ENCODE peak calls at places on chromosomes 2 and 18, in five cellular contexts. One of them, this sample, is unnamed.

GRCh38 chr2:12119841-12120240 is 373.4 kb downstream of the LPIN1 start:
- DNase-seq in neural progenitor cell: no peak
- DNase-seq in stomach: no peak
- DNase-seq in lower lobe of right lung: no peak
- DNase-seq in fibroblast of lung: peak; percentile 68
- DNase-seq in this sample: no peak

GRCh38 chr2:10286216-10287037 is 16.3 kb upstream of the HPCAL1 start:
- DNase-seq in neural progenitor cell: no peak
- DNase-seq in stomach: peak; percentile 76
- DNase-seq in lower lobe of right lung: peak; percentile 82
- DNase-seq in fibroblast of lung: no peak
- DNase-seq in this sample: no peak

GRCh38 chr18:2994603-2995432 is 18.1 kb downstream of the LPIN2 start:
- DNase-seq in neural progenitor cell: no peak
- DNase-seq in stomach: no peak
- DNase-seq in lower lobe of right lung: no peak
- DNase-seq in fibroblast of lung: no peak
- DNase-seq in this sample: no peak

GRCh38 chr2:118112771-118113334 is 24.6 kb downstream of the INSIG2 start:
- DNase-seq in neural progenitor cell: no peak
- DNase-seq in stomach: no peak
- DNase-seq in lower lobe of right lung: no peak
- DNase-seq in fibroblast of lung: peak; percentile 88
- DNase-seq in this sample: no peak

GRCh38 chr18:76441002-76441667 is 53.9 kb downstream of the ZNF516 start:
- DNase-seq in neural progenitor cell: no peak
- DNase-seq in stomach: no peak
- DNase-seq in lower lobe of right lung: no peak
- DNase-seq in fibroblast of lung: no peak
- DNase-seq in this sample: no peak

GRCh38 chr2:172373076-172373475 is 54.3 kb upstream of the ITGA6 start:
- DNase-seq in neural progenitor cell: no peak
- DNase-seq in stomach: no peak
- DNase-seq in lower lobe of right lung: no peak
- DNase-seq in fibroblast of lung: no peak
- DNase-seq in this sample: no peak

GRCh38 chr2:238113611-238114010 is 13.5 kb downstream of the ESPNL start:
- DNase-seq in neural progenitor cell: no peak
- DNase-seq in stomach: no peak
- DNase-seq in lower lobe of right lung: peak; percentile 22
- DNase-seq in fibroblast of lung: no peak
- DNase-seq in this sample: no peak

GRCh38 chr2:55498582-55498981 is 20.9 kb upstream of the CFAP36 start:
- DNase-seq in neural progenitor cell: no peak
- DNase-seq in stomach: no peak
- DNase-seq in lower lobe of right lung: no peak
- DNase-seq in fibroblast of lung: no peak
- DNase-seq in this sample: no peak

GRCh38 chr18:58135806-58136331 is 91.8 kb downstream of the NEDD4L start:
- DNase-seq in neural progenitor cell: peak; percentile 80
- DNase-seq in stomach: peak; percentile 65
- DNase-seq in lower lobe of right lung: no peak
- DNase-seq in fibroblast of lung: peak; percentile 54
- DNase-seq in this sample: peak; percentile 62

GRCh38 chr18:49170145-49170544 is 219.4 kb upstream of the SMAD7 start:
- DNase-seq in neural progenitor cell: no peak
- DNase-seq in stomach: no peak
- DNase-seq in lower lobe of right lung: no peak
- DNase-seq in fibroblast of lung: no peak
- DNase-seq in this sample: no peak

GRCh38 chr18:79853303-79853992 is 55.7 kb downstream of the KCNG2 start:
- DNase-seq in neural progenitor cell: no peak
- DNase-seq in stomach: no peak
- DNase-seq in lower lobe of right lung: no peak
- DNase-seq in fibroblast of lung: no peak
- DNase-seq in this sample: no peak

GRCh38 chr18:79852561-79853302 is 55.0 kb downstream of the KCNG2 start:
- DNase-seq in neural progenitor cell: no peak
- DNase-seq in stomach: no peak
- DNase-seq in lower lobe of right lung: no peak
- DNase-seq in fibroblast of lung: no peak
- DNase-seq in this sample: no peak

GRCh38 chr18:79850731-79851130 is 53.0 kb downstream of the KCNG2 start:
- DNase-seq in neural progenitor cell: no peak
- DNase-seq in stomach: no peak
- DNase-seq in lower lobe of right lung: no peak
- DNase-seq in fibroblast of lung: no peak
- DNase-seq in this sample: no peak

GRCh38 chr18:79851489-79851888 is 53.8 kb downstream of the KCNG2 start:
- DNase-seq in neural progenitor cell: no peak
- DNase-seq in stomach: no peak
- DNase-seq in lower lobe of right lung: no peak
- DNase-seq in fibroblast of lung: no peak
- DNase-seq in this sample: no peak

DNA sequence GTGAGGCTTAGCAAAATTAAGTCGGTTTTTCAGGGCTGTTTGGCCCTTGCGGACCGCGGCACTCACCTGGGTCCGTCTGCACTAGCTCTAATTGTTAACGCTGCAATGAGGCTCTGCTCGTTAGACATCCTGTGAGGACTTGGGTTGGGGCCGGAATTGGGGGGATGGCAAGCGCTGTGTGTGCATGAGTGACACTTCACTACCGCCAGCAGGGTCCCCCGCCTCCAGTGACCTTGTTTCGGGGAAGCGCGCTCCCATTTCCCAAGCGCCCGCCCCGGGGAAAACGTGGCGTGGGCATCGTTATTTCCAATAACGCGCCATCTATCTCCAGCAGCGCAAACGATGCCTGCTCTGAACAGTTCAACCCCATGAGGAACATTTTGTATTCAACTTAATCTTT is 54.2 kb downstream of the KCNG2 start:
- DNase-seq in neural progenitor cell: no peak
- DNase-seq in stomach: no peak
- DNase-seq in lower lobe of right lung: no peak
- DNase-seq in fibroblast of lung: no peak
- DNase-seq in this sample: no peak
- H3K4me3 ChIP-seq in neural progenitor cell: no peak overlapping the region
- H3K4me3 ChIP-seq in stomach: no peak overlapping the region
- H3K4me3 ChIP-seq in lower lobe of right lung: no peak overlapping the region
- H3K4me3 ChIP-seq in fibroblast of lung: no peak overlapping the region
- H3K4me3 ChIP-seq in this sample: no peak overlapping the region

GRCh38 chr18:45910405-45911023 is 56.6 kb downstream of the EPG5 start:
- DNase-seq in neural progenitor cell: peak; percentile 71
- DNase-seq in stomach: peak; percentile 59
- DNase-seq in lower lobe of right lung: peak; percentile 52
- DNase-seq in fibroblast of lung: peak; percentile 26
- DNase-seq in this sample: peak; percentile 63

GRCh38 chr18:45913276-45913675 is 53.9 kb downstream of the EPG5 start:
- DNase-seq in neural progenitor cell: no peak
- DNase-seq in stomach: no peak
- DNase-seq in lower lobe of right lung: no peak
- DNase-seq in fibroblast of lung: no peak
- DNase-seq in this sample: no peak

GRCh38 chr18:45920367-45920766 is 46.8 kb downstream of the EPG5 start:
- DNase-seq in neural progenitor cell: no peak
- DNase-seq in stomach: peak; percentile 84
- DNase-seq in lower lobe of right lung: peak; percentile 77
- DNase-seq in fibroblast of lung: peak; percentile 68
- DNase-seq in this sample: peak; percentile 73

GRCh38 chr18:45916302-45916701 is 50.8 kb downstream of the EPG5 start:
- DNase-seq in neural progenitor cell: peak; percentile 26
- DNase-seq in stomach: no peak
- DNase-seq in lower lobe of right lung: no peak
- DNase-seq in fibroblast of lung: no peak
- DNase-seq in this sample: no peak
- TF ChIP-seq CTCF in neural progenitor cell: peak; percentile 23
- TF ChIP-seq CTCF in stomach: no peak
- TF ChIP-seq CTCF in lower lobe of right lung: no peak
- TF ChIP-seq CTCF in fibroblast of lung: peak; percentile 16
- TF ChIP-seq CTCF in this sample: no peak

DNA sequence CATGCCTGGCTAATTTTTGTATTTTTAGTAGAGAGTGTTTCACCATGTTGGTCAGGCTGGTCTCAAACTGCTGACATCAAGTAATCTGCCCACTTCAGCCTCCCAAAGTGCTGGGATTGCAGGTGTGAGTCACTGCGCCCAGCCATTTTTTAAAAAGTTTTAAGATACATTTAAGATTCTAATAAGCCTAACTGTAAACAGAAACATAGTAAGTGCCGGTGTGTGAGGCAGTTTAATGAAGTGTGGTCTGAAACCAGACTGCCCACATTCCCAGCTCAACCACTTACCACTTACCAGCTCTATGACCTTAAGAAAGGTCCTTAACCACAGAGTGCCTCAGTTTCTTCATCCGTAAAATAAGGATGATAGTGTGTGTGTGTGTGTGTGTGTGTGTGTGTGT is 42.4 kb downstream of the TMEM237 start:
- DNase-seq in neural progenitor cell: no peak
- DNase-seq in stomach: no peak
- DNase-seq in lower lobe of right lung: no peak
- DNase-seq in fibroblast of lung: peak; percentile 33
- DNase-seq in this sample: no peak
- H3K4me1 ChIP-seq in neural progenitor cell: no peaks in the 10 kb centered on the region
- H3K4me1 ChIP-seq in stomach: no peaks in the 10 kb centered on the region
- H3K4me1 ChIP-seq in lower lobe of right lung: no peaks in the 10 kb centered on the region
- H3K4me1 ChIP-seq in fibroblast of lung: no peaks in the 10 kb centered on the region
- H3K4me1 ChIP-seq in this sample: no peaks in the 10 kb centered on the region

GRCh38 chr2:86014493-86014892 is 91.2 kb downstream of the POLR1A start:
- DNase-seq in neural progenitor cell: no peak
- DNase-seq in stomach: no peak
- DNase-seq in lower lobe of right lung: no peak
- DNase-seq in fibroblast of lung: no peak
- DNase-seq in this sample: no peak
- H3K4me3 ChIP-seq in neural progenitor cell: no peak overlapping the region
- H3K4me3 ChIP-seq in stomach: no peak overlapping the region
- H3K4me3 ChIP-seq in lower lobe of right lung: no peak overlapping the region
- H3K4me3 ChIP-seq in fibroblast of lung: no peak overlapping the region
- H3K4me3 ChIP-seq in this sample: no peak overlapping the region

This sample was measured in mucosa of descending colon.